ENCODE peak calls at places on chromosomes 12 and 14, in eight cellular contexts. H is GM06990, A is cardiac muscle cell, C is K562, V is AG04450, F is lower leg skin, T is uterus, X is upper lobe of right lung. W is an unnamed sample.

GRCh38 chr14:59123975-59124374 is 64.5 kb upstream of the DAAM1 start:
- DNase-seq in F (no peak), C (no peak), T (no peak), V (no peak), A (peak; percentile 40), H (no peak), X (no peak), W (no peak)

GRCh38 chr14:97138801-97139200 is 341.6 kb downstream of the VRK1 start:
- DNase-seq in A (no peak), F (peak; percentile 21), H (no peak), T (no peak), X (no peak), C (no peak), V (no peak), W (no peak)

GRCh38 chr12:124904306-124905098 is 9.9 kb downstream of the UBC start:
- DNase-seq in H (no peak), X (peak; percentile 89), V (no peak), C (peak; percentile 79), T (peak; percentile 88), F (peak; percentile 97), A (peak; percentile 92), W (peak; percentile 46)

GRCh38 chr14:59829941-59830734 is 40.4 kb downstream of the RTN1 start:
- DNase-seq in F (no peak), H (no peak), T (no peak), V (no peak), A (peak; percentile 4), X (no peak), C (no peak), W (peak; percentile 84)

GRCh38 chr14:67962215-67962644 is 142.7 kb downstream of the RAD51B start:
- DNase-seq in V (no peak), H (peak; percentile 63), X (no peak), A (peak; percentile 80), T (no peak), F (no peak), C (no peak), W (no peak)

GRCh38 chr12:94733727-94734126 is 83.4 kb upstream of the TMCC3 start:
- DNase-seq in H (no peak), X (no peak), V (no peak), C (no peak), A (no peak), F (no peak), T (no peak), W (no peak)

GRCh38 chr12:117148642-117149041 is 41.6 kb downstream of the FBXO21 start:
- DNase-seq in X (no peak), A (no peak), C (peak; percentile 45), V (no peak), F (no peak), T (no peak), H (no peak), W (no peak)

GRCh38 chr12:52121848-52122838 is 42.6 kb downstream of the SMIM41 start:
- DNase-seq in X (peak; percentile 82), F (peak; percentile 92), C (peak; percentile 72), T (no peak), A (peak; percentile 68), H (peak; percentile 70), V (peak; percentile 15), W (no peak)

GRCh38 chr14:70350078-70350477 is 9.4 kb downstream of the COX16 start:
- DNase-seq in C (no peak), X (no peak), H (no peak), V (no peak), T (no peak), F (no peak), A (no peak), W (no peak)

GRCh38 chr14:57863471-57863870 is 2.4 kb downstream of the SLC35F4 start:
- DNase-seq in V (no peak), H (no peak), T (no peak), X (no peak), F (no peak), A (no peak), C (no peak), W (no peak)

GRCh38 chr12:14903386-14904098 is 17.9 kb upstream of the MGP start:
- DNase-seq in F (no peak), T (no peak), A (no peak), X (no peak), C (no peak), H (no peak), V (no peak), W (no peak)

GRCh38 chr12:58269476-58269875 is 328.1 kb downstream of the ATP23 start:
- DNase-seq in A (peak; percentile 15), F (no peak), H (no peak), X (no peak), T (no peak), C (no peak), V (peak; percentile 20), W (no peak)

GRCh38 chr12:31326689-31327659 is 1.0 kb upstream of the SINHCAF start:
- DNase-seq in C (no peak), X (no peak), V (no peak), A (peak; percentile 31), F (no peak), H (no peak), T (peak; percentile 29), W (no peak)

GRCh38 chr12:4153343-4153892 is 120.1 kb upstream of the CCND2 start:
- DNase-seq in F (no peak), X (no peak), H (peak; percentile 83), T (no peak), V (no peak), A (no peak), C (peak; percentile 74), W (no peak)

GRCh38 chr12:75311369-75311768 is 18.8 kb downstream of the CAPS2 start:
- DNase-seq in H (no peak), A (no peak), V (no peak), X (no peak), F (no peak), T (no peak), C (no peak), W (no peak)

GRCh38 chr12:34033628-34034296 is 11.5 kb downstream of the ALG10 start:
- DNase-seq in C (peak; percentile 29), F (no peak), T (no peak), A (peak; percentile 46), V (peak; percentile 2), X (no peak), H (no peak), W (peak; percentile 12)

GRCh38 chr12:104006929-104007328 is 41.3 kb downstream of the TDG start:
- DNase-seq in V (peak; percentile 37), H (no peak), X (no peak), F (no peak), T (no peak), C (no peak), A (peak; percentile 59), W (peak; percentile 36)

GRCh38 chr12:13024151-13024946 is 19.8 kb upstream of the FAM234B start:
- DNase-seq in A (peak; percentile 70), T (peak; percentile 39), V (no peak), H (no peak), F (no peak), C (peak; percentile 9), X (no peak), W (no peak)

GRCh38 chr14:26204954-26205479 is 392.8 kb downstream of the NOVA1 start:
- DNase-seq in A (peak; percentile 68), H (no peak), T (peak; percentile 23), V (no peak), X (no peak), F (no peak), C (no peak), W (peak; percentile 8)

GRCh38 chr12:72075401-72075800 is 136.8 kb downstream of the TPH2 start:
- DNase-seq in A (no peak), F (no peak), C (no peak), X (no peak), T (no peak), V (no peak), H (no peak), W (no peak)
- H3K4me3 ChIP-seq in A (no peak overlapping the region), F (no peak overlapping the region), C (no peak overlapping the region), X (no peak overlapping the region), T (no peak overlapping the region), V (no peak overlapping the region), H (no peak overlapping the region), W (no peak overlapping the region)

DNA sequence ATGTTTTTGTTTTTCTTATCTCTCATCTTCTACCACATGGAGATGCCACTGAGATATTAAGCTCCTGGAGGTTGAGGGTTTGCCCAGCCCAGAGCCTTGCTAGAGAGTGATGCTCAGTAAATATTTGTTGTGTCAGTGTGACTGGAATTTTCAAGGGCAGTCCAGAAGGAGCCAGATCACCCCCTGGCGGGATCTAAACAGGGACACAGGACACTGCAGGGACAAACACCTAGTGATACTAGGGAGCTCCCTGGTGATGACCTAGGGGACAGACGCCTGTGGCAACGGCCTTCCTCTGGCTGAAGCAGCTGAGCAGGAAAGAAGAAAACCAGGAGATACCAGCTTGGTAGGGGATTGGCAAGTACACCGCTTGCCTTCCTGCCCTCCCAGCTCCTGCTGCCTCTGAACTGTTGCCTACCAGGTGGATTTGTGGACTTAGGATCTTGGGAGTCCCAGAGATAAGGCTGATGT is 714.4 kb upstream of the TBX3 start:
- DNase-seq in C (no peak), T (no peak), F (no peak), A (no peak), X (no peak), H (no peak), V (no peak), W (no peak)
- TF ChIP-seq CTCF in C (peak; percentile 36), T (no peak), F (no peak), A (no peak), X (no peak), H (peak; percentile 18), V (no peak), W (no peak)

GRCh38 chr12:111395557-111396187 is 10.1 kb upstream of the SH2B3 start:
- DNase-seq in A (no peak), F (no peak), X (no peak), T (no peak), C (no peak), V (no peak), H (no peak), W (no peak)

GRCh38 chr12:111398530-111398929 is 7.2 kb upstream of the SH2B3 start:
- DNase-seq in F (no peak), C (no peak), X (no peak), H (no peak), A (no peak), V (no peak), T (no peak), W (no peak)

GRCh38 chr12:111394480-111394879 is 11.2 kb upstream of the SH2B3 start:
- DNase-seq in X (no peak), H (no peak), V (no peak), T (no peak), A (no peak), F (no peak), C (no peak), W (no peak)

GRCh38 chr12:111393700-111394275 is 11.9 kb upstream of the SH2B3 start:
- DNase-seq in C (no peak), X (peak; percentile 88), A (no peak), H (no peak), F (peak; percentile 90), T (no peak), V (no peak), W (no peak)

GRCh38 chr12:111396726-111397445 is 8.8 kb upstream of the SH2B3 start:
- DNase-seq in V (peak; percentile 63), A (peak; percentile 86), C (peak; percentile 85), H (peak; percentile 89), X (peak; percentile 94), F (peak; percentile 97), T (peak; percentile 76), W (peak; percentile 46)
- H3K4me3 ChIP-seq in V (peak overlapping the region; percentile 45), A (no peak overlapping the region), C (peak overlapping the region; percentile 19), H (peak overlapping the region; percentile 49), X (peak overlapping the region; percentile 25), F (no peak overlapping the region), T (no peak overlapping the region), W (peak overlapping the region; percentile 29)

DNA sequence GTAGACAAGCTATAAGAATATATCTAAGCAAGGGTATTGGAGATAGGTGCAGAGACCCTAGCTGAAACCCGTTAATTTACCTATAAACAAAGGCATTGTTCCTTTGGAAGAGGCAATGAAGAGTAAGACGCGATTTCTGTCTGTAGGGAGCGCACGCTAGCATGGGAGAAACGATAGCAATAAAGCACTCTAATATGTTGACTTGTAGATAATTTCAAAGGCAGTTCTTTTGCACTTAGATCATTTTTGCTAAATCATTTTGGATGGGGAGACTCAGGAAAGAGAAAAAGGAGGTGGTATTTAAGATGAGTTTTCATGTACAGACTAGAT is 648 bp downstream of the CCDC77 start:
- DNase-seq in H (no peak), C (no peak), V (no peak), X (no peak), A (peak; percentile 45), F (no peak), T (no peak), W (no peak)
- TF ChIP-seq CTCF in H (peak; percentile 38), C (peak; percentile 18), V (peak; percentile 37), X (no peak), A (peak; percentile 40), F (no peak), T (no peak), W (peak; percentile 53)

W was measured in astrocyte of the cerebellum.